ENCODE peak calls at places on chromosomes 5 and 9, in six cellular contexts. O, S, W, D, F and J are unnamed samples.

GRCh38 chr5:132662004-132662401 is 4.0 kb downstream of the IL13 start:
- DNase-seq in W (no peak), F (no peak), O (no peak), D (no peak), S (no peak), J (no peak)

GRCh38 chr5:14781106-14781505 is 90.5 kb downstream of the ANKH start:
- DNase-seq in W (no peak), D (no peak), F (no peak), O (no peak), S (no peak), J (no peak)

GRCh38 chr9:96008502-96009222 is 133.2 kb downstream of the ERCC6L2 start:
- DNase-seq in W (no peak), O (no peak), D (no peak), F (no peak), S (no peak), J (no peak)

GRCh38 chr9:17594961-17595360 is 16.1 kb downstream of the SH3GL2 start:
- DNase-seq in F (no peak), S (no peak), W (no peak), O (no peak), D (no peak), J (no peak)

GRCh38 chr9:132412089-132412488 is 2.1 kb downstream of the CFAP77 start:
- DNase-seq in D (no peak), O (no peak), W (peak), S (no peak), F (no peak), J (no peak)

GRCh38 chr5:105501315-105501714 is 1938.7 kb upstream of the NUDT12 start:
- DNase-seq in W (no peak), D (no peak), S (no peak), F (no peak), O (no peak), J (no peak)

GRCh38 chr9:105195259-105195658 is 49.2 kb upstream of the SLC44A1 start:
- DNase-seq in F (no peak), O (no peak), D (no peak), S (no peak), W (no peak), J (no peak)

GRCh38 chr9:214488-215448 is at the start of gene DOCK8:
- DNase-seq in W (peak), F (no peak), S (no peak), O (peak), D (peak), J (peak)

GRCh38 chr5:80128129-80128528 is 93.0 kb downstream of the THBS4 start:
- DNase-seq in D (no peak), F (no peak), O (no peak), W (no peak), S (no peak), J (no peak)

GRCh38 chr5:10288600-10289213 is 19.0 kb downstream of the CMBL start:
- DNase-seq in D (peak), W (no peak), S (no peak), F (no peak), O (peak), J (peak)

GRCh38 chr5:32326216-32326772 is 13.6 kb upstream of the MTMR12 start:
- DNase-seq in O (no peak), D (no peak), S (no peak), F (no peak), W (peak), J (no peak)

GRCh38 chr9:34989946-34990635 is 546 bp downstream of the DNAJB5 start:
- DNase-seq in F (peak), W (no peak), O (no peak), S (no peak), D (peak), J (no peak)

GRCh38 chr9:109935406-109936087 is 155.5 kb downstream of the PALM2AKAP2 start:
- DNase-seq in O (no peak), F (no peak), D (no peak), W (no peak), S (no peak), J (no peak)

GRCh38 chr5:95163079-95163478 is 121.8 kb downstream of the MCTP1 start:
- DNase-seq in F (no peak), O (no peak), S (no peak), D (no peak), W (no peak), J (no peak)

GRCh38 chr5:135008981-135009735 is 24.9 kb downstream of the PITX1 start:
- DNase-seq in F (peak), O (no peak), W (no peak), D (no peak), S (no peak), J (no peak)

GRCh38 chr5:50299896-50300295 is 141.2 kb downstream of the EMB start:
- DNase-seq in D (no peak), W (no peak), S (no peak), O (no peak), F (no peak), J (no peak)

GRCh38 chr9:33161011-33161588 is 6.0 kb downstream of the B4GALT1 start:
- DNase-seq in F (no peak), D (peak), W (peak), S (no peak), O (no peak), J (no peak)

GRCh38 chr9:3948826-3949578 is 350.9 kb downstream of the GLIS3 start:
- DNase-seq in D (no peak), F (no peak), O (no peak), S (no peak), W (no peak), J (no peak)

GRCh38 chr5:117504245-117504644 is 929.6 kb upstream of the SEMA6A start:
- DNase-seq in F (no peak), W (no peak), S (no peak), D (no peak), O (no peak), J (no peak)

GRCh38 chr9:134655591-134656333 is 14.2 kb downstream of the COL5A1 start:
- DNase-seq in W (no peak), F (no peak), D (no peak), S (no peak), O (no peak), J (no peak)

GRCh38 chr5:168302785-168303184 is 11.3 kb downstream of the WWC1 start:
- DNase-seq in F (no peak), S (no peak), D (no peak), O (no peak), W (peak), J (no peak)

GRCh38 chr5:89065919-89066318 is 182.9 kb upstream of the MEF2C start:
- DNase-seq in W (no peak), S (no peak), F (no peak), D (no peak), O (no peak), J (no peak)

GRCh38 chr9:116574027-116574679 is 113.0 kb upstream of the TRIM32 start:
- DNase-seq in W (no peak), D (no peak), S (no peak), O (no peak), F (no peak), J (no peak)

GRCh38 chr5:73796164-73797141 is 170.5 kb downstream of the ARHGEF28 start:
- DNase-seq in O (no peak), S (no peak), D (no peak), W (no peak), F (no peak), J (no peak)

GRCh38 chr5:88875609-88876234 is 7.3 kb downstream of the MEF2C start:
- DNase-seq in S (no peak), W (no peak), F (no peak), O (no peak), D (no peak), J (no peak)

GRCh38 chr5:96344678-96345612 is 88.1 kb downstream of the PCSK1 start:
- DNase-seq in F (no peak), D (no peak), O (no peak), S (no peak), W (peak), J (no peak)

GRCh38 chr5:74288448-74289109 is 351.9 kb downstream of the ENC1 start:
- DNase-seq in W (no peak), D (no peak), O (no peak), F (no peak), S (no peak), J (no peak)

GRCh38 chr9:122057211-122057610 is 35.9 kb downstream of the TTLL11 start:
- DNase-seq in D (no peak), F (no peak), S (no peak), W (no peak), O (no peak), J (no peak)

GRCh38 chr5:77066823-77067442 is 20.2 kb downstream of the ZBED3 start:
- DNase-seq in D (no peak), S (no peak), W (no peak), O (no peak), F (no peak), J (no peak)

GRCh38 chr9:98328141-98328540 is 72.7 kb upstream of the TBC1D2 start:
- DNase-seq in S (no peak), D (no peak), W (no peak), O (no peak), F (no peak), J (no peak)

GRCh38 chr9:93667627-93668026 is 91.2 kb downstream of the PHF2 start:
- DNase-seq in O (no peak), D (no peak), W (no peak), S (no peak), F (no peak), J (no peak)

GRCh38 chr9:134303601-134304000 is 22.7 kb upstream of the RXRA start:
- DNase-seq in D (no peak), S (no peak), F (no peak), O (no peak), W (no peak), J (no peak)

GRCh38 chr5:8686707-8687106 is 817.8 kb downstream of the MTRR start:
- DNase-seq in S (no peak), W (no peak), D (no peak), F (no peak), O (no peak), J (no peak)

GRCh38 chr5:87536365-87536764 is 123.6 kb upstream of the CCNH start:
- DNase-seq in D (no peak), S (no peak), F (no peak), O (no peak), W (no peak), J (no peak)

GRCh38 chr5:1763548-1763911 is 36.1 kb downstream of the MRPL36 start:
- DNase-seq in O (peak), S (no peak), W (peak), D (peak), F (no peak), J (no peak)

GRCh38 chr5:57338068-57338848 is 144.4 kb downstream of the ACTBL2 start:
- DNase-seq in O (no peak), D (no peak), S (no peak), F (no peak), W (peak), J (no peak)

GRCh38 chr5:112934366-112934693 is 12.3 kb upstream of the REEP5 start:
- DNase-seq in D (no peak), W (no peak), F (no peak), S (no peak), O (no peak), J (no peak)
- TF ChIP-seq POLR2A in D (no peak), W (no peak), F (no peak), S (no peak), O (no peak), J (no peak)

GRCh38 chr5:51386916-51387853 is 3.9 kb downstream of the ISL1 start:
- DNase-seq in D (no peak), O (no peak), W (no peak), F (no peak), S (no peak), J (no peak)
- TF ChIP-seq POLR2AphosphoS5 in D (no peak), O (no peak), W (no peak), F (peak), S (no peak), J (no peak)

GRCh38 chr5:179827684-179828083 is 7.0 kb downstream of the SQSTM1 start:
- DNase-seq in O (no peak), F (no peak), S (no peak), W (no peak), D (no peak), J (no peak)
- TF ChIP-seq POLR2A in O (peak), F (no peak), S (no peak), W (no peak), D (no peak), J (no peak)

GRCh38 chr5:153893809-153894208 is 144.9 kb downstream of the FAM114A2 start:
- DNase-seq in F (no peak), D (no peak), S (no peak), W (no peak), O (no peak), J (no peak)
- TF ChIP-seq POLR2AphosphoS5 in F (no peak), D (no peak), S (no peak), W (no peak), O (no peak), J (no peak)

GRCh38 chr5:177496111-177497010 is 1.0 kb downstream of the PDLIM7 start:
- DNase-seq in O (no peak), W (peak), F (no peak), D (peak), S (no peak), J (peak)
- TF ChIP-seq POLR2A in O (no peak), W (no peak), F (no peak), D (no peak), S (no peak), J (no peak)

GRCh38 chr5:54995168-54995567 is 9.8 kb upstream of the ESM1 start:
- DNase-seq in S (no peak), F (no peak), W (no peak), D (no peak), O (no peak), J (no peak)

GRCh38 chr5:54997081-54997480 is 11.7 kb upstream of the ESM1 start:
- DNase-seq in F (no peak), S (no peak), W (no peak), D (no peak), O (no peak), J (no peak)

GRCh38 chr5:54994628-54995027 is 9.2 kb upstream of the ESM1 start:
- DNase-seq in O (no peak), S (no peak), W (no peak), D (no peak), F (no peak), J (no peak)

GRCh38 chr5:54993318-54993717 is 7.9 kb upstream of the ESM1 start:
- DNase-seq in D (no peak), S (no peak), F (no peak), O (no peak), W (no peak), J (no peak)

GRCh38 chr5:54996476-54996875 is 11.1 kb upstream of the ESM1 start:
- DNase-seq in O (no peak), S (no peak), F (no peak), W (no peak), D (no peak), J (no peak)
- TF ChIP-seq POLR2AphosphoS5 in O (no peak), S (no peak), F (no peak), W (no peak), D (no peak), J (no peak)

GRCh38 chr5:52787600-52788504 is at the start of the genes ITGA1 and PELO:
- DNase-seq in O (peak), S (peak), D (peak), W (peak), F (no peak), J (peak)
- TF ChIP-seq POLR2A in O (no peak), S (no peak), D (no peak), W (no peak), F (no peak), J (peak)

GRCh38 chr5:99702565-99702964 is 773.8 kb upstream of the CHD1 start:
- DNase-seq in F (no peak), D (no peak), O (no peak), W (no peak), S (no peak), J (no peak)
- TF ChIP-seq POLR2AphosphoS5 in F (no peak), D (no peak), O (no peak), W (no peak), S (no peak), J (no peak)

GRCh38 chr5:180291234-180291940 is 496 bp downstream of the MAPK9 start:
- DNase-seq in S (no peak), D (no peak), W (no peak), O (peak), F (no peak), J (peak)

GRCh38 chr5:180290568-180291233 is 1.2 kb downstream of the MAPK9 start:
- DNase-seq in W (no peak), S (no peak), O (no peak), D (no peak), F (no peak), J (no peak)

GRCh38 chr5:180294401-180294800 is 2.5 kb upstream of the MAPK9 start:
- DNase-seq in F (peak), O (no peak), W (no peak), S (no peak), D (no peak), J (no peak)

GRCh38 chr5:180289966-180290365 is 1.9 kb downstream of the MAPK9 start:
- DNase-seq in F (no peak), S (no peak), W (no peak), D (no peak), O (no peak), J (no peak)

DNA sequence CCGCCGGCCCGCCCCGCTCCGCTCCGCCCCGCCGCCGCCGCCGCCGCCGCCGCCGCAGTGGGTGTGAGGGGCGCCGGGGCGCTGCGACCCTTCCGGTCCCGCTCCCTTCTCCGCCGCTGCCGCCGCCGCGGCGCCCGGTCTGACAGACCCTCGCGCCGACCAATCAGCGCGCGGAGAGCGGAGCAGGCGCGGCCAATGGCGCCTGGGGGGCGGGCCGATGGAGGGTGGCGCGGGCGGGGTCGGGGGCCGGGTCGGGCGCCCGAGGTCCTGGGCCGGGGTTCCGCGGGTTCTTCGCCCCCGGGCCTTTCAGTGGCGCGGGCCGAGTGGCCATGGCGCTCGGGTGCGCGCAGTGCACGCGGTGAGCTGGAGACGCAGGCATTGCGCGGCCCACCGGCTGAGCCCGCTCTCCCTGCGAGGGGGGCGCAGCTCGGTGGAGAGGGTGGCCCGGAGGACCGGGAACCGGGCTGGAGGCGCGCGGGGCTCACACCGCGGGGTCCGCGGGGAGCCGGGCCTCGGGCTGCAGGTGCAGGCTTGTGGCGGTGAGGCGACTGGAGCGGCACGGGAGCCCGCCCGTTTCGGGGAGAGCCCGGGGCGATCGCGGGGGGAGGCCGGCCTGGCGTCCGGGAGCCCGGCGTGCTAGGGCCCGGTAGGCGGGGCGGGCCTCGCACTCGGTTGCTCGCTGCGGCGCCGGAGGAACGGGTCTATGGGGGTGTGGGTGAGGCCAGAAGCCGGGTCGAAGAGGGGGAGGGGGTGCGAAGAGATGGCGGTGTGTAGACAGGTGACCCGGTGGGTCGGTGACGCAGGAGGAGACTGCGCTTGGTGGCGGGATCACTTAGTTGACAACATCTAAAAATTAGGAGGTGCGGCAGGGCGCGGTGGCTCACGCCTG is at the start of gene MAPK9:
- DNase-seq in D (peak), O (peak), F (peak), W (peak), S (no peak), J (peak)
- TF ChIP-seq POLR2A in D (no peak), O (peak), F (no peak), W (peak), S (no peak), J (no peak)

DNA sequence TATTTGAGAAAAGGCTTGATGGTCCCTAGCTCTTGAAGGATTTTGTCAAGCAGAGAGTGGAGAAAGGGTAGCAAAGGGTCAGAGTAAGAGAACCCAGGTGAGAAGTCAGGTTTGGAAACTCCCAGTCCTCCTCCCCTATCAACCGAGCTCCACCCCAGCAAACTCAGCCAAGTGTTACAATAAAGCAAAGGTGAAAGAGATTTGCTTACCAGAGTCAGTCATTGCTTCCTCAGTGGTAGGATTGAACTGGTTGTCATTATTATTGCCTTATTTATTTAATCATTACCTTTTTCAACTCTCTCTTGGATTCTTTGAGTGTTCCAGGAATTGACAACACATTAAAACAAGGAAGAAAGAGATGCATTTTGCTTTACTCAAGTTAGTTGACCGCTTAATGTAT is 80.5 kb downstream of the RFK start:
- DNase-seq in D (no peak), W (no peak), S (no peak), F (no peak), O (no peak), J (no peak)
- TF ChIP-seq POLR2AphosphoS5 in D (no peak), W (no peak), S (no peak), F (no peak), O (no peak), J (no peak)